ENCODE peak calls at places on chromosomes 11 and 22, in five cellular contexts. D is aorta; C is testis; I is effector memory CD4-positive, alpha-beta T cell; L is Caco-2. P is an unnamed sample. For H3K36me3 and H3K27me3, the result is how much of the 10 kb centered on the place peaks cover.

GRCh38 chr11:36564376-36565032 is 3.3 kb upstream of the RAG1 start:
- DNase-seq in D (peak), L (peak), I (no peak), C (peak), P (no peak)

GRCh38 chr11:96328395-96329010 is 14.5 kb downstream of the MAML2 start:
- DNase-seq in I (no peak), L (no peak), C (no peak), D (no peak), P (no peak)

GRCh38 chr11:12053606-12054361 is 45.4 kb upstream of the DKK3 start:
- DNase-seq in L (no peak), D (no peak), I (no peak), C (no peak), P (no peak)

GRCh38 chr11:28736256-28736655 is 628.1 kb downstream of the METTL15 start:
- DNase-seq in D (no peak), C (no peak), I (no peak), L (no peak), P (no peak)

GRCh38 chr11:3164138-3164539 is 971 bp downstream of the OSBPL5 start:
- DNase-seq in C (no peak), L (no peak), D (peak), I (no peak), P (no peak)

GRCh38 chr22:17370036-17370765 is 941 bp downstream of the CECR2 start:
- DNase-seq in C (peak), D (no peak), L (peak), I (no peak), P (no peak)

GRCh38 chr11:2219318-2220017 is 47.9 kb upstream of the TH start:
- DNase-seq in D (peak), I (no peak), L (no peak), C (peak), P (peak)

GRCh38 chr22:37021710-37022482 is 2.4 kb downstream of the MPST start:
- DNase-seq in I (peak), L (peak), D (no peak), C (peak), P (no peak)

GRCh38 chr11:69294621-69295078 is 695 bp downstream of the MYEOV start:
- DNase-seq in L (no peak), D (no peak), C (no peak), I (no peak), P (no peak)

GRCh38 chr11:115215694-115216615 is 288.3 kb downstream of the CADM1 start:
- DNase-seq in C (no peak), D (no peak), I (no peak), L (peak), P (no peak)

GRCh38 chr11:2202900-2203439 is 31.4 kb upstream of the TH start:
- DNase-seq in L (peak), I (no peak), C (no peak), D (peak), P (peak)

GRCh38 chr22:47386812-47387510 is 624.5 kb downstream of the TBC1D22A start:
- DNase-seq in D (peak), C (no peak), L (no peak), I (no peak), P (peak)

GRCh38 chr11:33059331-33060007 is 20.1 kb downstream of the TCP11L1 start:
- DNase-seq in I (no peak), D (no peak), L (no peak), C (no peak), P (no peak)

GRCh38 chr11:33060271-33060670 is 20.9 kb downstream of the TCP11L1 start:
- DNase-seq in C (no peak), D (no peak), I (no peak), L (no peak), P (no peak)

GRCh38 chr11:33063326-33063775 is 24.0 kb downstream of the TCP11L1 start:
- DNase-seq in I (no peak), L (no peak), C (no peak), D (no peak), P (no peak)

GRCh38 chr11:33064033-33064825 is 24.9 kb downstream of the TCP11L1 start:
- DNase-seq in I (no peak), L (no peak), C (no peak), D (no peak), P (no peak)

GRCh38 chr11:33062137-33062536 is 22.8 kb downstream of the TCP11L1 start:
- DNase-seq in L (no peak), I (no peak), C (no peak), D (no peak), P (no peak)
- H3K36me3 ChIP-seq in L (under half), I (under half), C (under half), D (under half), P (under half)

GRCh38 chr22:43303751-43304150 is 39.4 kb downstream of the SCUBE1 start:
- DNase-seq in C (no peak), I (no peak), L (no peak), D (no peak), P (no peak)
- H3K27me3 ChIP-seq in C (under half), I (under half), L (under half), D (under half), P (under half)

DNA sequence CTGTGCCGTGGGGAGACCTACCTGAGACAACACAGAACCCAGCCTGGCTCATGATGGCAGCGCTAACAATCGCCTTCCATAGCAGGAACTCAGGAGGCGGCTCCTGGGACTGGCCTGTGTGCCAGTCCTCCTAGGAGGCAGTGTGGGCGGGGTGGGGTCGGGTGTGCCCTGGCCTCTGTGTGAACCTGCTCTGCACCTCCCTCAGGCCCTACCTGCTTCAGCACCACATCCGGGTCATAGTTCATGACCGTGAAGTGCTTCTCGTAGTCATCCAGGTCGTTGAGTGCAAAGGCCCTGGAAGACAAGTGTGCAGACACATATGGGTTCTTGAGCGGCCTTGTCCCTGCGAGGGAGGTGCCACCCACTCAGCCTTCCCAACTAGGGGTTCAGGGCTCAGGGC is 15.3 kb downstream of the TTLL12 start:
- DNase-seq in C (no peak), D (peak), L (no peak), I (no peak), P (no peak)
- H3K36me3 ChIP-seq in C (under half), D (under half), L (under half), I (under half), P (under half)

GRCh38 chr22:39873963-39874362 is 19.6 kb downstream of the ENTHD1 start:
- DNase-seq in I (no peak), C (no peak), D (no peak), L (no peak), P (no peak)
- H3K27me3 ChIP-seq in I (under half), C (under half), D (under half), L (under half), P (under half)

DNA sequence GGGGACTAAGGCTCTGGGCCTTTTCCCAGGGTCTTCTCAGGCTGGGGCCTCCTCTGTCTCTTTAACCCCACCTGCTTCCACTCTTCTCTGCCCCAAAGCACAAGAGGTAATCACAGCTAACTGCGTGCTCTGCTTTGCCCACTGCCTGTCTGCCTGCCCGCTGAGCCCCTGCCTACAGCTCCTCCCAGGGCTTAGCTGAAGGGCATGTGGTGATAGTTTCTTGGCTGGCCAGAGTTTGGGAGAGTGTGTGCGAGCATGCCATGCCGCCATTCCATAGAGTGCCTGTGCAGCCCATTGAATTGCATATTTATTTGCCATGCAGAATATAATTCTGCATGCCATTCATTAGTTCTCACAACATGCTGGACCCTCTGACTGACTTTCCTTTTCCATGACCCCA is 32.5 kb downstream of the PHLDB1 start:
- DNase-seq in I (no peak), D (no peak), L (no peak), C (no peak), P (no peak)
- H3K36me3 ChIP-seq in I (under half), D (under half), L (under half), C (under half), P (under half)

GRCh38 chr11:43691806-43692205 is 11.3 kb downstream of the HSD17B12 start:
- DNase-seq in C (no peak), D (no peak), L (no peak), I (no peak), P (no peak)

GRCh38 chr11:43691332-43691731 is 10.8 kb downstream of the HSD17B12 start:
- DNase-seq in L (no peak), C (no peak), I (no peak), D (no peak), P (no peak)

GRCh38 chr11:43693731-43694130 is 13.2 kb downstream of the HSD17B12 start:
- DNase-seq in L (no peak), I (no peak), D (no peak), C (no peak), P (no peak)

GRCh38 chr11:43694477-43694876 is 13.9 kb downstream of the HSD17B12 start:
- DNase-seq in D (no peak), I (no peak), L (no peak), C (no peak), P (no peak)

DNA sequence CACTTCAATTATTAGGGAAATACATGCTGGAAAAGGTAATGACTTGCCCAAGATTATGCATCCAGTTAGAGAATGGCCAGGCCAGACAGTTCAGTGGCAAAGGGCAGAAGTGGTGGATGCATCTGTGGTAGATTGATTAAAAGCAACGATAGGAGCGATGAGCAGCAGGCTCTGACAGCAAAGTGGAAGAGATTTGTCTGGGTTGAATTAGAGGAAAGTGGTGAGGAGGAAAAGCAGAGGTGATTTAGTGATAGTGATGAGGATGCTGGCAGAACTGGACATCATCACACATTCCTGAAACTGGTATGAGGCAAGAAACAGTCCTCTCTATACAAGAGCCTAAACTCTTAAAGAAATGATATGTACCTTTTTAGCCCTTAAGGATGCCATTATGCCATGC is 12.5 kb downstream of the HSD17B12 start:
- DNase-seq in I (no peak), L (no peak), D (no peak), C (no peak), P (no peak)
- H3K27me3 ChIP-seq in I (under half), L (under half), D (under half), C (under half), P (under half)

GRCh38 chr11:62880803-62881578 is at the start of gene SLC3A2:
- DNase-seq in D (peak), I (peak), L (peak), C (peak), P (peak)

GRCh38 chr11:62879150-62879549 is 1.5 kb upstream of the SLC3A2 start:
- DNase-seq in D (no peak), L (no peak), C (no peak), I (no peak), P (no peak)

GRCh38 chr11:62881579-62882427 is 1.1 kb downstream of the SLC3A2 start:
- DNase-seq in C (peak), D (peak), I (peak), L (peak), P (peak)

GRCh38 chr11:62879554-62879953 is 1.1 kb upstream of the SLC3A2 start:
- DNase-seq in I (no peak), L (no peak), D (no peak), C (peak), P (peak)

GRCh38 chr11:62880231-62880802 is 379 bp upstream of the SLC3A2 start:
- DNase-seq in L (peak), C (peak), D (peak), I (no peak), P (peak)
- H3K36me3 ChIP-seq in L (under half), C (under half), D (under half), I (under half), P (under half)

GRCh38 chr22:22069450-22070370 is 87.1 kb upstream of the TOP3B start:
- DNase-seq in C (no peak), I (no peak), L (no peak), D (no peak), P (no peak)

GRCh38 chr22:22068025-22068424 is 85.4 kb upstream of the TOP3B start:
- DNase-seq in C (no peak), L (no peak), I (no peak), D (no peak), P (no peak)

GRCh38 chr22:22068657-22069056 is 86.1 kb upstream of the TOP3B start:
- DNase-seq in L (no peak), I (no peak), D (no peak), C (no peak), P (no peak)

GRCh38 chr22:22064580-22064979 is 82.0 kb upstream of the TOP3B start:
- DNase-seq in D (no peak), I (no peak), L (no peak), C (no peak), P (no peak)

DNA sequence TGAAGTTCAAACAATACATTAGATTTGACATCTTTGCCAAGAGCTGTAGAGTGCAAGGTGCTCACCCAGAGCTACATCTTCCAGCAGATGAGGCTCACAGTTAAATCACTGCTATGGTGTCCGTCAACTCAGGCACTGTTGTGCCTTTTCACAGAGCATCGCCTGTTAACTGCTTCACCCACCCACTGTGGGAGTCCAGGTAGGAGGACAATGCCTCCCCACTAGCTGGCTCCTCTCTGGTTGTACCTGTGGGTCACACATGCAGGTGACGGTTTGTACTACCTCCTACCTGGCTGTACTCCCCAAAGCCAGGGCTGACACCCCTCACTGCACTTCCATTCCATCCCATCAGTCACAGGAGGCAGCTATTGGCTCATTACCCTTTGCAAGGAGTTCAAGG is 84.6 kb upstream of the TOP3B start:
- DNase-seq in D (no peak), L (no peak), I (no peak), C (no peak), P (no peak)
- H3K27me3 ChIP-seq in D (under half), L (under half), I (under half), C (under half), P (under half)

DNA sequence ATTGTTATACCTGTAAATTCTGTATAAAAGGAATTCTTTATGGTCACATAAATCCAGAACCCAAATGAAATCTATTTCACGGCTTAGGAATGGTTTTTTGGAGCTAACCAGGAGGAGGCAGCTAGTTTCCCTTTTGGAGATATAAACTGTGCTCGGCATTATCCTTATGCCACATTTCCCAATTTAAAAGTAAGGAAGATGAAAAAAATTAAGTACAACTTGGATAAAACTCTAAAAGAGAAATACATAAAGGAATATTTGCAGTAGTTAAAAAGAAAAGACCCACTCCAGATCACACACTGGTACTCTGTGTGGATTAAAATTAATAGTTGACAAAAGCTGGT is 17.7 kb downstream of the DLAT start:
- DNase-seq in D (no peak), C (no peak), L (no peak), I (no peak), P (no peak)
- H3K36me3 ChIP-seq in D (under half), C (under half), L (under half), I (under half), P (under half)

GRCh38 chr11:76668362-76669155 is 2.0 kb downstream of the LRRC32 start:
- DNase-seq in I (no peak), D (no peak), C (no peak), L (no peak), P (peak)

GRCh38 chr11:76671626-76672309 is 1.2 kb upstream of the LRRC32 start:
- DNase-seq in I (no peak), C (no peak), L (no peak), D (no peak), P (no peak)

GRCh38 chr11:76671236-76671590 is 666 bp upstream of the LRRC32 start:
- DNase-seq in L (no peak), D (no peak), I (no peak), C (no peak), P (no peak)

GRCh38 chr11:76670475-76671235 is at the start of gene LRRC32:
- DNase-seq in D (peak), C (peak), L (peak), I (no peak), P (no peak)

DNA sequence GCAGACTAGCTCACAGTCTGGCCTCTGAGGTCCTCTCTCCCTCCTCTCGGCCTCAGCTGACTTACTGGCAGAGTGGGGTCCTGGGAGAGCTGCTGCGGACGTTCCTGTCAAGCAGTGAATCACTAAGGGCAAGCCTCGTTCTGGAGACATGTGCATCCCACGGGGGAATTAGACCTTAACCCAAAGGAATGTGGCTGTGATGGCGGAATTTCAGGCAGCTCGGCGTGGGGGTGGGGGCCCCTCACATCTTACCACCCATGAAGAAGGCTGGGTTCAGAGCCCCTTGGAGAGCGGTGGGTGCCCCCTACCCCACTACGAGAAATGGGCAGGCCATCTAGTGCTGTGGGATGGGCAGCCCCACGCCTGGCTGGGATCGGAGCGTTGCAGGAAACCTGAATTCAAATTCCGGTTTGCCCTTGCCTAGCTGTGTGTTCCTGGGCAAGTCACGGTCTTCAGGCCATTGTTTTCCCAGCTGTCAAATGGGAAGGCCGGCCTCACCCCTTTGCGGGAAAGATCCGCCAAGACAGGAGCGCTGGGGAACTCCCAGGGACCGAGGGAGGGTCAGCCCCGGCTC is 559 bp downstream of the LRRC32 start:
- DNase-seq in D (peak), L (no peak), I (no peak), C (peak), P (peak)
- H3K27me3 ChIP-seq in D (under half), L (under half), I (under half), C (under half), P (under half)

P was measured in breast epithelium.